ENCODE peak calls at places on chromosomes 1 and 21, in six cellular contexts. N is H9, I is neuronal stem cell, B is H1, V is IMR-90, W is mesenchymal stem cell. X is an unnamed sample.

GRCh38 chr1:161307230-161307768 is 2.5 kb downstream of the MPZ start:
- DNase-seq in N (no peak), I (no peak), B (no peak), V (peak), W (peak), X (no peak)

GRCh38 chr1:164240081-164240480 is 318.9 kb upstream of the PBX1 start:
- DNase-seq in N (peak), I (no peak), B (no peak), V (no peak), W (no peak), X (no peak)

GRCh38 chr1:61285371-61285885 is 203.1 kb downstream of the NFIA start:
- DNase-seq in N (no peak), I (no peak), B (no peak), V (no peak), W (no peak), X (no peak)

GRCh38 chr1:106879538-106879937 is 176.9 kb upstream of the PRMT6 start:
- DNase-seq in N (no peak), I (no peak), B (no peak), V (no peak), W (no peak), X (no peak)

GRCh38 chr1:94382163-94382562 is 36.0 kb upstream of the ABCD3 start:
- DNase-seq in N (no peak), I (no peak), B (no peak), V (no peak), W (no peak), X (peak)

GRCh38 chr1:36482724-36483388 is at the start of gene CSF3R:
- DNase-seq in N (no peak), I (no peak), B (no peak), V (no peak), W (no peak), X (peak)

GRCh38 chr1:152107984-152108898 is 7.0 kb downstream of the TCHH start:
- DNase-seq in N (peak), I (no peak), B (peak), V (peak), W (no peak), X (peak)

GRCh38 chr1:243236604-243237252 is 18.4 kb downstream of the CEP170 start:
- DNase-seq in N (no peak), I (no peak), B (no peak), V (no peak), W (no peak), X (no peak)

GRCh38 chr1:168488153-168488552 is 55.6 kb downstream of the XCL2 start:
- DNase-seq in N (no peak), I (no peak), B (no peak), V (peak), W (no peak), X (no peak)

GRCh38 chr1:116332461-116332860 is 40.6 kb upstream of the ATP1A1 start:
- DNase-seq in N (no peak), I (no peak), B (no peak), V (no peak), W (no peak), X (no peak)

GRCh38 chr1:1895456-1896333 is 4.8 kb upstream of the GNB1 start:
- DNase-seq in N (no peak), I (no peak), B (no peak), V (no peak), W (no peak), X (no peak)

GRCh38 chr1:34460193-34460592 is 283.5 kb downstream of the C1orf94 start:
- DNase-seq in N (peak), I (peak), B (peak), V (no peak), W (no peak), X (peak)

GRCh38 chr1:197302775-197303174 is 34.7 kb downstream of the CRB1 start:
- DNase-seq in N (no peak), I (no peak), B (no peak), V (peak), W (peak), X (peak)

GRCh38 chr1:44609412-44609767 is 64.9 kb downstream of the TMEM53 start:
- DNase-seq in N (peak), I (peak), B (peak), V (peak), W (no peak), X (peak)

GRCh38 chr1:86914998-86915736 is 732 bp downstream of the HS2ST1 start:
- DNase-seq in N (peak), I (peak), B (peak), V (peak), W (peak), X (peak)

GRCh38 chr1:111576547-111576946 is 43.0 kb upstream of the RAP1A start:
- DNase-seq in N (no peak), I (no peak), B (no peak), V (no peak), W (no peak), X (no peak)

GRCh38 chr21:14712121-14712520 is 166.0 kb upstream of the SAMSN1 start:
- DNase-seq in N (no peak), I (no peak), B (no peak), V (no peak), W (peak), X (peak)

GRCh38 chr1:25245809-25246599 is 1.2 kb downstream of the RSRP1 start:
- DNase-seq in N (no peak), I (no peak), B (no peak), V (peak), W (peak), X (no peak)

GRCh38 chr1:167996266-167996665 is 59.4 kb upstream of the MPC2 start:
- DNase-seq in N (no peak), I (no peak), B (no peak), V (no peak), W (no peak), X (no peak)

GRCh38 chr1:94648225-94649007 is 106.9 kb upstream of the F3 start:
- DNase-seq in N (no peak), I (no peak), B (peak), V (peak), W (peak), X (peak)

GRCh38 chr21:46024983-46025860 is 43.7 kb downstream of the COL6A1 start:
- DNase-seq in N (no peak), I (no peak), B (no peak), V (peak), W (peak), X (no peak)

DNA sequence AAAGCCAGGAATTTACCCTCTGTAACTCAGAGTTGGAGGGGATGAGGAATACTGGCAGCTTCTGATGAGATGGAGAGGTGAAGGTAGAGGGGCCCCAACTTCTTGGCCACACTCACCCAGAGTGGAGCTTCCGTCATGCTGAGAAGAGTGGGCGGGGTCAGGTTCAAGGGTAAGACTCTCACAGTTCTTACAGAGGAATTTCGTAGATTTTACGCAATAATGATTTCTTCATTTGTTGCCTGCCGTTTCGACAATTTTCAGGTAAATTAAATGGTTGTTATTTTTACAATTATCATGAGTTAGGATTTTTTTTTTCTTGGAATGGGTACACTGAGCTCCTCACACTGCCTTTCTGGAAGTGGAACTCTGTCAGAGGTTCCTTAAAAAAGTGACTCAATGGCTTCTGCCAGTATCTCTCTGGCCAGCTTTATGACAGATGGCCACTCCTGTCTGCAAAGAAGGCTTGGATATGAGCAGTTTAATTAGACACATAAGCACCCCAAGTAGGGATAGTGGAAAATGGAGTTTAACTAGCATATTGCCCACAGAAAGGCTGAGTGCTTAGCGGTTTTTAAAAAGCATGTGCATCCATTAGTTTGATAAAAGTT is 13.8 kb upstream of the NLRP3 start:
- DNase-seq in N (no peak), I (no peak), B (no peak), V (no peak), W (no peak), X (peak)
- H2AFZ ChIP-seq in N (no peak), I (no peak), B (no peak), V (no peak), W (no peak), X (no peak)

DNA sequence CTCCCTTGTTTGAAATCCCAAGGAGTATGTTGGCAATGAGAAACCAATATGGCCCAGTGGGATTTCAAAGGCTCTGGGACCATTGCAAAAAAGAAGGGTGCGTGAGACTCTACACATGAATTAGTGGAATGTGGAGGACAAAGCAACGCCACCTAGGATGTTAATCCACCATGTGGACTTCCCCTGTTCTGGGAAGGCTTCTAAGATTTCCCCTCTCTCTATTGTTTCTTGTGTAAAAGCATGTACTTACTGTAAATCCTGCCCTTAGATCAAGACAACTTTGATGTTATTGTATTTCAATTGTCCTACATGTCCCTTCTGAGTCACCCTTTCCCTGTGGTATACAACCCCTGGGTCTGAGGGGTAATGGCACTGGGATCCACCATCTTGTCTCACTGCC is 4.7 kb upstream of the ACADM start:
- DNase-seq in N (no peak), I (no peak), B (no peak), V (no peak), W (no peak), X (no peak)
- H2BK120ac ChIP-seq in N (no peak), I (no peak), B (no peak), V (no peak), W (no peak), X (no peak)

DNA sequence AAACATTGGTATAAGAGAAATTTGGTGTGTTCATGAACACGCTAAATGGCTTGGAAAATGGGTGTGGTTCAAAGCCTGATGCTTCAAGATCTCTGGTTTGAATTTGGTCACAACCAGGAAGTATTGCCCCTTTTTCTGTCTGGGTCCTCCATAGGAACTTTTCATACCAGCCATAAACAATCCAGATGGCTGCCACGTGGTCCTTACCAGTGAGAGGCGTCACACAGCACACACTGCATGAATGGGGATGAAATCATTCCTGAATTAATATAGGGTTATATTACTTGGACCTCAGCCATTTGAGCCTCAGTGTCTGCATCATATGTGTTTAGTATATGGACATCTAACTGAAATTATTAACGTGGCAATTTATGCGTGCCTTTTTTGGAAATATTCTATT is 64.0 kb downstream of the PRRX1 start:
- DNase-seq in N (no peak), I (no peak), B (no peak), V (no peak), W (no peak), X (no peak)
- H4K91ac ChIP-seq in N (no peak), I (no peak), B (no peak), V (no peak), W (no peak), X (no peak)

DNA sequence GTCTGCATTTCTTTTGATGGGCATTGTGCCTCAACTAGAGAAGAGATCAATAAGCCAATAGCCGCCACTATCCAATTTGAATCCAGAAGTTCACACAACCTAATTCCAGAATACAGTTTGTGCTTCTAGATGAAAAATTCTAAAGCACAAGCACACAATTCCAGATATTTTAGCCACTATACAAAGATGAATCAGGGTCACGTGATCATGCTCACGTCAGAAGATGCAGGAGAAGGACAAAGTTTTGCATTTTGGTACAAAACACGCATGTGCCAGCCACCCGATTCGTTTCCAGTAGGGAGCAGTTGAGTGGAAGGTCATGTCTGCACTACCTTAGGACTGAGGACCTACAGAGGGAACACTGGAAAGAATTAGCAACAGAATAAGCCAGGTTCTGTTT is 3.6 kb downstream of the KCNJ15 start:
- DNase-seq in N (no peak), I (no peak), B (no peak), V (no peak), W (no peak), X (no peak)
- H2AFZ ChIP-seq in N (no peak), I (no peak), B (no peak), V (no peak), W (no peak), X (no peak)

GRCh38 chr1:112973788-112974187 is 17.8 kb upstream of the SLC16A1 start:
- DNase-seq in N (no peak), I (no peak), B (no peak), V (no peak), W (no peak), X (peak)
- H2BK120ac ChIP-seq in N (no peak), I (no peak), B (no peak), V (no peak), W (no peak), X (no peak)

GRCh38 chr21:38798481-38798882 is 7.2 kb upstream of the ETS2 start:
- DNase-seq in N (peak), I (no peak), B (no peak), V (no peak), W (peak), X (peak)
- H4K91ac ChIP-seq in N (no peak), I (no peak), B (no peak), V (no peak), W (peak), X (peak)

GRCh38 chr1:180042994-180043622 is 88.5 kb downstream of the CEP350 start:
- DNase-seq in N (no peak), I (no peak), B (no peak), V (peak), W (peak), X (peak)

GRCh38 chr1:180041587-180041986 is 87.0 kb downstream of the CEP350 start:
- DNase-seq in N (no peak), I (no peak), B (no peak), V (no peak), W (no peak), X (no peak)

GRCh38 chr1:180043785-180044184 is 89.2 kb downstream of the CEP350 start:
- DNase-seq in N (no peak), I (no peak), B (no peak), V (no peak), W (no peak), X (no peak)

DNA sequence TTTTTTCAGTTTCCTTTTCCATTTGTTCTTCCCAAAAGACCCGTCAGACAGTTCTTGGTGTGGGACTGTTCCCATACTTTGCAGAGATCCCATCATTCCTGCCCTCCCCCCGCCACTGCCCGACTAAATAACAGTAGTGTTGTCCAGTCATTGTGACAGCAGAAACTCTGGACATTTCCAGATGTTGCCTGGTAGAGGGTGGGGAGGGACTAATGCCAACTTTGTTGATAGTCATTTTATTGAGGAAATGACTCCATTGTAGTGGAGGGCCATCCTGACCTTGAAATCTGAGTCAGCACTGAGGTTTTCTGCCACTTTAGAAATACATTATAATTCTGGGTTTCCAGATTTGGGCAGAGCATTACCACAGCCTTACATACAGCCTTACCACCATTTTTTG is 85.4 kb downstream of the CEP350 start:
- DNase-seq in N (no peak), I (no peak), B (no peak), V (peak), W (peak), X (no peak)
- H2AFZ ChIP-seq in N (no peak), I (no peak), B (no peak), V (no peak), W (no peak), X (no peak)